ENCODE peak calls at places on chromosomes 11 and 22, in ten cellular contexts. I, Y, S, E, U, X, D, R, C and J are unnamed samples.
A peak's percentile ranks its signal among the peaks of the same experiment; 100 is the strongest.

GRCh38 chr11:118005224-118006152 is 19.3 kb downstream of the IL10RA start:
- DNase-seq in I (no peak), Y (no peak), S (no peak), E (no peak), U (no peak), X (no peak), D (no peak), R (no peak), C (no peak), J (no peak)

GRCh38 chr11:6570691-6571427 is 32.6 kb downstream of the RRP8 start:
- DNase-seq in I (no peak), Y (peak; percentile 45), S (no peak), E (no peak), U (no peak), X (no peak), D (no peak), R (no peak), C (no peak), J (no peak)

GRCh38 chr22:39317084-39317755 is 2.2 kb downstream of the RPL3 start:
- DNase-seq in I (no peak), Y (no peak), S (no peak), E (no peak), U (no peak), X (no peak), D (peak; percentile 39), R (no peak), C (no peak), J (no peak)

GRCh38 chr22:41369837-41370236 is 11.9 kb upstream of the TEF start:
- DNase-seq in I (no peak), Y (no peak), S (no peak), E (no peak), U (no peak), X (no peak), D (no peak), R (no peak), C (no peak), J (no peak)

GRCh38 chr11:64845125-64845735 is 777 bp upstream of the CDC42BPG start:
- DNase-seq in I (no peak), Y (no peak), S (no peak), E (no peak), U (no peak), X (no peak), D (peak; percentile 37), R (no peak), C (no peak), J (no peak)

GRCh38 chr11:102111787-102112653 is 1.8 kb downstream of the YAP1 start:
- DNase-seq in I (peak; percentile 74), Y (peak; percentile 23), S (peak; percentile 80), E (no peak), U (no peak), X (no peak), D (peak; percentile 94), R (peak; percentile 62), C (peak; percentile 96), J (no peak)

GRCh38 chr22:29936186-29936585 is 53.2 kb downstream of the MTMR3 start:
- DNase-seq in I (no peak), Y (no peak), S (no peak), E (no peak), U (no peak), X (no peak), D (no peak), R (no peak), C (no peak), J (no peak)

GRCh38 chr11:131916633-131917032 is 546.2 kb downstream of the NTM start:
- DNase-seq in I (no peak), Y (peak; percentile 37), S (no peak), E (no peak), U (no peak), X (no peak), D (peak; percentile 40), R (peak; percentile 12), C (no peak), J (no peak)

GRCh38 chr11:2806351-2807058 is 79.1 kb downstream of the CDKN1C start:
- DNase-seq in I (no peak), Y (no peak), S (no peak), E (no peak), U (peak; percentile 8), X (no peak), D (no peak), R (no peak), C (no peak), J (no peak)

GRCh38 chr11:14645247-14645912 is 1.8 kb downstream of the PDE3B start:
- DNase-seq in I (no peak), Y (no peak), S (no peak), E (no peak), U (no peak), X (peak; percentile 21), D (peak; percentile 65), R (peak; percentile 41), C (peak; percentile 40), J (no peak)

GRCh38 chr22:45211848-45212247 is 28.8 kb downstream of the KIAA0930 start:
- DNase-seq in I (no peak), Y (no peak), S (no peak), E (no peak), U (no peak), X (no peak), D (no peak), R (no peak), C (peak; percentile 73), J (no peak)

GRCh38 chr11:133931449-133932060 is 25.2 kb downstream of the IGSF9B start:
- DNase-seq in I (no peak), Y (no peak), S (no peak), E (no peak), U (no peak), X (no peak), D (no peak), R (no peak), C (no peak), J (no peak)

GRCh38 chr22:38946771-38947170 is 10.6 kb upstream of the APOBEC3A start:
- DNase-seq in I (no peak), Y (no peak), S (no peak), E (no peak), U (no peak), X (no peak), D (no peak), R (no peak), C (no peak), J (no peak)

GRCh38 chr11:57071829-57072228 is 83.1 kb downstream of the OR5AK2 start:
- DNase-seq in I (no peak), Y (no peak), S (no peak), E (no peak), U (no peak), X (no peak), D (peak; percentile 73), R (no peak), C (peak; percentile 83), J (no peak)

GRCh38 chr11:128520886-128521696 is 66.3 kb downstream of the ETS1 start:
- DNase-seq in I (no peak), Y (no peak), S (no peak), E (no peak), U (no peak), X (no peak), D (no peak), R (peak; percentile 45), C (peak; percentile 20), J (no peak)

GRCh38 chr22:44085743-44086741 is 61.9 kb downstream of the PARVB start:
- DNase-seq in I (peak; percentile 53), Y (peak; percentile 36), S (peak; percentile 36), E (no peak), U (peak; percentile 41), X (no peak), D (peak; percentile 78), R (peak; percentile 31), C (peak; percentile 73), J (peak; percentile 37)

GRCh38 chr22:48495751-48496080 is 1332.0 kb downstream of the BRD1 start:
- DNase-seq in I (no peak), Y (no peak), S (no peak), E (no peak), U (no peak), X (no peak), D (no peak), R (no peak), C (no peak), J (no peak)

GRCh38 chr11:3202305-3202704 is 16.3 kb downstream of the MRGPRG start:
- DNase-seq in I (no peak), Y (no peak), S (no peak), E (no peak), U (no peak), X (no peak), D (no peak), R (no peak), C (no peak), J (no peak)

GRCh38 chr11:6812391-6813005 is 13.0 kb upstream of the OR6A2 start:
- DNase-seq in I (peak; percentile 23), Y (peak; percentile 44), S (peak; percentile 9), E (no peak), U (peak; percentile 32), X (peak; percentile 35), D (peak; percentile 65), R (peak; percentile 66), C (peak; percentile 48), J (peak; percentile 15)

GRCh38 chr22:32469799-32470212 is 4.8 kb upstream of the FBXO7 start:
- DNase-seq in I (peak; percentile 9), Y (peak; percentile 16), S (peak; percentile 43), E (peak; percentile 30), U (peak; percentile 4), X (peak; percentile 4), D (peak; percentile 90), R (peak; percentile 7), C (peak; percentile 85), J (no peak)

GRCh38 chr11:21177379-21177778 is 508.0 kb downstream of the NELL1 start:
- DNase-seq in I (no peak), Y (no peak), S (no peak), E (no peak), U (no peak), X (no peak), D (no peak), R (no peak), C (no peak), J (no peak)

GRCh38 chr11:112005422-112006094 is 19.6 kb upstream of the DLAT start:
- DNase-seq in I (no peak), Y (no peak), S (no peak), E (no peak), U (no peak), X (no peak), D (no peak), R (no peak), C (no peak), J (no peak)

GRCh38 chr11:67255864-67256263 is 10.4 kb upstream of the GRK2 start:
- DNase-seq in I (no peak), Y (no peak), S (no peak), E (no peak), U (no peak), X (no peak), D (no peak), R (no peak), C (no peak), J (no peak)

GRCh38 chr11:128784059-128784804 is 82.9 kb downstream of the KCNJ1 start:
- DNase-seq in I (no peak), Y (peak; percentile 69), S (no peak), E (no peak), U (no peak), X (no peak), D (no peak), R (no peak), C (no peak), J (no peak)

GRCh38 chr11:26286472-26287066 is 45.4 kb upstream of the ANO3 start:
- DNase-seq in I (peak; percentile 21), Y (peak; percentile 6), S (peak; percentile 29), E (no peak), U (peak; percentile 49), X (no peak), D (peak; percentile 61), R (peak; percentile 58), C (peak; percentile 45), J (no peak)